ENCODE peak calls at places on chromosomes 1 and 21, in seven cellular contexts. O, Z, W, Y, J, N and X are unnamed samples.

GRCh38 chr21:34648739-34649297 is 20.0 kb upstream of the CLIC6 start:
- DNase-seq in O (no peak), Z (no peak), W (no peak), Y (no peak), J (no peak), N (no peak), X (no peak)

GRCh38 chr1:239987103-239987745 is 104.5 kb upstream of the FMN2 start:
- DNase-seq in O (no peak), Z (no peak), W (peak), Y (peak), J (no peak), N (peak), X (no peak)

GRCh38 chr1:174135200-174135599 is 24.1 kb upstream of the RABGAP1L start:
- DNase-seq in O (no peak), Z (no peak), W (no peak), Y (no peak), J (no peak), N (peak), X (no peak)

GRCh38 chr1:84653130-84653680 is 37.1 kb downstream of the SSX2IP start:
- DNase-seq in O (no peak), Z (no peak), W (no peak), Y (no peak), J (no peak), N (peak), X (no peak)

GRCh38 chr1:14095001-14095400 is 395.0 kb downstream of the PRDM2 start:
- DNase-seq in O (no peak), Z (no peak), W (peak), Y (no peak), J (no peak), N (peak), X (no peak)

GRCh38 chr1:17723684-17724083 is 31.4 kb upstream of the ACTL8 start:
- DNase-seq in O (no peak), Z (no peak), W (no peak), Y (no peak), J (no peak), N (no peak), X (no peak)

GRCh38 chr1:17826165-17826488 is 71.0 kb downstream of the ACTL8 start:
- DNase-seq in O (no peak), Z (peak), W (peak), Y (peak), J (no peak), N (peak), X (no peak)

GRCh38 chr1:22619252-22619651 is 17.2 kb upstream of the C1QA start:
- DNase-seq in O (no peak), Z (no peak), W (no peak), Y (no peak), J (no peak), N (no peak), X (no peak)